ENCODE peak calls at places on chromosomes 11 and 22, in ten cellular contexts. One of them, this sample, is unnamed.

GRCh38 chr11:85694385-85694980 is 8.5 kb upstream of the CCDC89 start:
- DNase-seq in colonic mucosa: no peak
- DNase-seq in A549: peak
- DNase-seq in endothelial cell of umbilical vein: peak
- DNase-seq in left ventricle myocardium inferior: no peak
- DNase-seq in PC-9: no peak
- DNase-seq in Peyer's patch: no peak
- DNase-seq in IMR-90: peak
- DNase-seq in psoas muscle: no peak
- DNase-seq in esophagus squamous epithelium: no peak
- DNase-seq in this sample: peak

GRCh38 chr11:101523193-101523592 is 60.6 kb downstream of the TRPC6 start:
- DNase-seq in endothelial cell of umbilical vein: no peak
- DNase-seq in Peyer's patch: no peak
- DNase-seq in esophagus squamous epithelium: no peak
- DNase-seq in PC-9: no peak
- DNase-seq in left ventricle myocardium inferior: no peak
- DNase-seq in psoas muscle: no peak
- DNase-seq in A549: no peak
- DNase-seq in colonic mucosa: no peak
- DNase-seq in IMR-90: no peak
- DNase-seq in this sample: no peak

GRCh38 chr11:126991596-126991995 is 9.0 kb downstream of the KIRREL3 start:
- DNase-seq in IMR-90: peak
- DNase-seq in A549: peak
- DNase-seq in Peyer's patch: no peak
- DNase-seq in colonic mucosa: no peak
- DNase-seq in esophagus squamous epithelium: no peak
- DNase-seq in endothelial cell of umbilical vein: no peak
- DNase-seq in psoas muscle: no peak
- DNase-seq in left ventricle myocardium inferior: no peak
- DNase-seq in PC-9: no peak
- DNase-seq in this sample: no peak

GRCh38 chr11:96621161-96621560 is 231.3 kb downstream of the JRKL start:
- DNase-seq in endothelial cell of umbilical vein: no peak
- DNase-seq in Peyer's patch: no peak
- DNase-seq in left ventricle myocardium inferior: no peak
- DNase-seq in psoas muscle: no peak
- DNase-seq in colonic mucosa: no peak
- DNase-seq in IMR-90: no peak
- DNase-seq in A549: no peak
- DNase-seq in esophagus squamous epithelium: no peak
- DNase-seq in PC-9: no peak
- DNase-seq in this sample: no peak

GRCh38 chr11:69919659-69920499 is 100.7 kb upstream of the FGF3 start:
- DNase-seq in colonic mucosa: no peak
- DNase-seq in IMR-90: no peak
- DNase-seq in Peyer's patch: peak
- DNase-seq in psoas muscle: no peak
- DNase-seq in PC-9: no peak
- DNase-seq in esophagus squamous epithelium: no peak
- DNase-seq in left ventricle myocardium inferior: no peak
- DNase-seq in endothelial cell of umbilical vein: no peak
- DNase-seq in A549: no peak
- DNase-seq in this sample: no peak

GRCh38 chr22:44179196-44179988 is 1.3 kb upstream of the PARVG start:
- DNase-seq in psoas muscle: no peak
- DNase-seq in colonic mucosa: no peak
- DNase-seq in endothelial cell of umbilical vein: no peak
- DNase-seq in IMR-90: no peak
- DNase-seq in esophagus squamous epithelium: no peak
- DNase-seq in PC-9: no peak
- DNase-seq in left ventricle myocardium inferior: no peak
- DNase-seq in Peyer's patch: no peak
- DNase-seq in A549: no peak
- DNase-seq in this sample: no peak

GRCh38 chr11:68128682-68129327 is 7.6 kb upstream of the CHKA start:
- DNase-seq in PC-9: peak
- DNase-seq in colonic mucosa: no peak
- DNase-seq in psoas muscle: peak
- DNase-seq in endothelial cell of umbilical vein: peak
- DNase-seq in Peyer's patch: peak
- DNase-seq in left ventricle myocardium inferior: peak
- DNase-seq in A549: no peak
- DNase-seq in esophagus squamous epithelium: no peak
- DNase-seq in IMR-90: peak
- DNase-seq in this sample: peak

GRCh38 chr11:3341298-3341697 is 37.6 kb downstream of the ZNF195 start:
- DNase-seq in IMR-90: no peak
- DNase-seq in A549: no peak
- DNase-seq in PC-9: no peak
- DNase-seq in esophagus squamous epithelium: no peak
- DNase-seq in Peyer's patch: peak
- DNase-seq in left ventricle myocardium inferior: peak
- DNase-seq in colonic mucosa: peak
- DNase-seq in endothelial cell of umbilical vein: peak
- DNase-seq in psoas muscle: peak
- DNase-seq in this sample: peak

GRCh38 chr11:88318017-88318416 is 19.5 kb downstream of the CTSC start:
- DNase-seq in psoas muscle: no peak
- DNase-seq in left ventricle myocardium inferior: no peak
- DNase-seq in esophagus squamous epithelium: no peak
- DNase-seq in endothelial cell of umbilical vein: no peak
- DNase-seq in A549: no peak
- DNase-seq in PC-9: no peak
- DNase-seq in IMR-90: no peak
- DNase-seq in colonic mucosa: no peak
- DNase-seq in Peyer's patch: no peak
- DNase-seq in this sample: no peak

GRCh38 chr11:125429174-125429707 is 66.8 kb downstream of the FEZ1 start:
- DNase-seq in PC-9: peak
- DNase-seq in left ventricle myocardium inferior: peak
- DNase-seq in esophagus squamous epithelium: no peak
- DNase-seq in endothelial cell of umbilical vein: peak
- DNase-seq in Peyer's patch: peak
- DNase-seq in colonic mucosa: peak
- DNase-seq in psoas muscle: peak
- DNase-seq in A549: peak
- DNase-seq in IMR-90: peak
- DNase-seq in this sample: peak

GRCh38 chr11:100515087-100515486 is 172.0 kb upstream of the ARHGAP42 start:
- DNase-seq in colonic mucosa: no peak
- DNase-seq in left ventricle myocardium inferior: no peak
- DNase-seq in esophagus squamous epithelium: no peak
- DNase-seq in Peyer's patch: no peak
- DNase-seq in endothelial cell of umbilical vein: no peak
- DNase-seq in A549: peak
- DNase-seq in psoas muscle: no peak
- DNase-seq in PC-9: peak
- DNase-seq in IMR-90: peak
- DNase-seq in this sample: no peak

GRCh38 chr11:72037554-72038311 is 39.0 kb downstream of the IL18BP start:
- DNase-seq in left ventricle myocardium inferior: peak
- DNase-seq in A549: no peak
- DNase-seq in colonic mucosa: no peak
- DNase-seq in Peyer's patch: no peak
- DNase-seq in PC-9: no peak
- DNase-seq in psoas muscle: peak
- DNase-seq in IMR-90: no peak
- DNase-seq in esophagus squamous epithelium: no peak
- DNase-seq in endothelial cell of umbilical vein: no peak
- DNase-seq in this sample: no peak

GRCh38 chr11:62444271-62444833 is 25.5 kb downstream of the SCGB1A1 start:
- DNase-seq in A549: no peak
- DNase-seq in psoas muscle: peak
- DNase-seq in PC-9: no peak
- DNase-seq in Peyer's patch: peak
- DNase-seq in endothelial cell of umbilical vein: peak
- DNase-seq in colonic mucosa: peak
- DNase-seq in esophagus squamous epithelium: no peak
- DNase-seq in left ventricle myocardium inferior: peak
- DNase-seq in IMR-90: peak
- DNase-seq in this sample: peak

GRCh38 chr11:69351460-69351859 is 57.5 kb downstream of the MYEOV start:
- DNase-seq in left ventricle myocardium inferior: no peak
- DNase-seq in colonic mucosa: no peak
- DNase-seq in Peyer's patch: no peak
- DNase-seq in A549: no peak
- DNase-seq in endothelial cell of umbilical vein: peak
- DNase-seq in esophagus squamous epithelium: no peak
- DNase-seq in IMR-90: peak
- DNase-seq in PC-9: no peak
- DNase-seq in psoas muscle: no peak
- DNase-seq in this sample: peak

GRCh38 chr11:125626381-125626950 is 1.5 kb downstream of the CHEK1 start:
- DNase-seq in left ventricle myocardium inferior: no peak
- DNase-seq in endothelial cell of umbilical vein: peak
- DNase-seq in PC-9: no peak
- DNase-seq in colonic mucosa: no peak
- DNase-seq in esophagus squamous epithelium: no peak
- DNase-seq in psoas muscle: no peak
- DNase-seq in A549: no peak
- DNase-seq in Peyer's patch: peak
- DNase-seq in IMR-90: peak
- DNase-seq in this sample: peak

GRCh38 chr11:129313588-129314288 is 61.9 kb upstream of the BARX2 start:
- DNase-seq in endothelial cell of umbilical vein: no peak
- DNase-seq in IMR-90: peak
- DNase-seq in esophagus squamous epithelium: no peak
- DNase-seq in colonic mucosa: no peak
- DNase-seq in left ventricle myocardium inferior: no peak
- DNase-seq in psoas muscle: no peak
- DNase-seq in Peyer's patch: no peak
- DNase-seq in A549: no peak
- DNase-seq in PC-9: no peak
- DNase-seq in this sample: peak

GRCh38 chr22:28759861-28760560 is 12.5 kb upstream of the CCDC117 start:
- DNase-seq in esophagus squamous epithelium: no peak
- DNase-seq in colonic mucosa: no peak
- DNase-seq in endothelial cell of umbilical vein: no peak
- DNase-seq in A549: peak
- DNase-seq in Peyer's patch: no peak
- DNase-seq in left ventricle myocardium inferior: no peak
- DNase-seq in IMR-90: peak
- DNase-seq in psoas muscle: no peak
- DNase-seq in PC-9: no peak
- DNase-seq in this sample: no peak

GRCh38 chr22:46845281-46846153 is 83.1 kb downstream of the TBC1D22A start:
- DNase-seq in Peyer's patch: peak
- DNase-seq in colonic mucosa: no peak
- DNase-seq in psoas muscle: no peak
- DNase-seq in left ventricle myocardium inferior: no peak
- DNase-seq in A549: peak
- DNase-seq in esophagus squamous epithelium: no peak
- DNase-seq in IMR-90: peak
- DNase-seq in endothelial cell of umbilical vein: peak
- DNase-seq in PC-9: no peak
- DNase-seq in this sample: peak
- TF ChIP-seq CTCF in Peyer's patch: peak
- TF ChIP-seq CTCF in colonic mucosa: no peak
- TF ChIP-seq CTCF in psoas muscle: peak
- TF ChIP-seq CTCF in left ventricle myocardium inferior: peak
- TF ChIP-seq CTCF in A549: peak
- TF ChIP-seq CTCF in esophagus squamous epithelium: no peak
- TF ChIP-seq CTCF in IMR-90: peak
- TF ChIP-seq CTCF in endothelial cell of umbilical vein: peak
- TF ChIP-seq CTCF in PC-9: peak
- TF ChIP-seq CTCF in this sample: peak

GRCh38 chr11:44319552-44320288 is 9.8 kb upstream of the ALX4 start:
- DNase-seq in left ventricle myocardium inferior: no peak
- DNase-seq in esophagus squamous epithelium: no peak
- DNase-seq in IMR-90: no peak
- DNase-seq in PC-9: no peak
- DNase-seq in endothelial cell of umbilical vein: no peak
- DNase-seq in psoas muscle: no peak
- DNase-seq in Peyer's patch: no peak
- DNase-seq in A549: no peak
- DNase-seq in colonic mucosa: no peak
- DNase-seq in this sample: no peak
- H3K4me3 ChIP-seq in left ventricle myocardium inferior: peak
- H3K4me3 ChIP-seq in esophagus squamous epithelium: no peak
- H3K4me3 ChIP-seq in IMR-90: no peak
- H3K4me3 ChIP-seq in PC-9: no peak
- H3K4me3 ChIP-seq in endothelial cell of umbilical vein: no peak
- H3K4me3 ChIP-seq in psoas muscle: peak
- H3K4me3 ChIP-seq in Peyer's patch: no peak
- H3K4me3 ChIP-seq in A549: no peak
- H3K4me3 ChIP-seq in colonic mucosa: no peak
- H3K4me3 ChIP-seq in this sample: no peak

GRCh38 chr22:36858966-36859365 is 1.8 kb upstream of the NCF4 start:
- DNase-seq in left ventricle myocardium inferior: no peak
- DNase-seq in PC-9: no peak
- DNase-seq in Peyer's patch: no peak
- DNase-seq in endothelial cell of umbilical vein: no peak
- DNase-seq in IMR-90: no peak
- DNase-seq in psoas muscle: no peak
- DNase-seq in colonic mucosa: no peak
- DNase-seq in esophagus squamous epithelium: no peak
- DNase-seq in A549: no peak
- DNase-seq in this sample: no peak

GRCh38 chr22:36858156-36858555 is 2.6 kb upstream of the NCF4 start:
- DNase-seq in esophagus squamous epithelium: no peak
- DNase-seq in A549: no peak
- DNase-seq in colonic mucosa: no peak
- DNase-seq in endothelial cell of umbilical vein: no peak
- DNase-seq in IMR-90: no peak
- DNase-seq in left ventricle myocardium inferior: no peak
- DNase-seq in psoas muscle: no peak
- DNase-seq in Peyer's patch: no peak
- DNase-seq in PC-9: no peak
- DNase-seq in this sample: no peak

GRCh38 chr22:36860438-36860820 is 377 bp upstream of the NCF4 start:
- DNase-seq in left ventricle myocardium inferior: no peak
- DNase-seq in Peyer's patch: no peak
- DNase-seq in PC-9: no peak
- DNase-seq in colonic mucosa: no peak
- DNase-seq in A549: no peak
- DNase-seq in endothelial cell of umbilical vein: no peak
- DNase-seq in psoas muscle: no peak
- DNase-seq in esophagus squamous epithelium: no peak
- DNase-seq in IMR-90: no peak
- DNase-seq in this sample: no peak

GRCh38 chr22:36860821-36861659 is at the start of gene NCF4:
- DNase-seq in endothelial cell of umbilical vein: no peak
- DNase-seq in esophagus squamous epithelium: peak
- DNase-seq in Peyer's patch: peak
- DNase-seq in left ventricle myocardium inferior: peak
- DNase-seq in A549: no peak
- DNase-seq in psoas muscle: peak
- DNase-seq in PC-9: peak
- DNase-seq in colonic mucosa: peak
- DNase-seq in IMR-90: no peak
- DNase-seq in this sample: no peak

GRCh38 chr22:36860017-36860416 is 789 bp upstream of the NCF4 start:
- DNase-seq in psoas muscle: no peak
- DNase-seq in endothelial cell of umbilical vein: no peak
- DNase-seq in PC-9: no peak
- DNase-seq in A549: no peak
- DNase-seq in IMR-90: no peak
- DNase-seq in left ventricle myocardium inferior: no peak
- DNase-seq in Peyer's patch: no peak
- DNase-seq in colonic mucosa: no peak
- DNase-seq in esophagus squamous epithelium: no peak
- DNase-seq in this sample: no peak
- TF ChIP-seq CTCF in psoas muscle: no peak
- TF ChIP-seq CTCF in endothelial cell of umbilical vein: no peak
- TF ChIP-seq CTCF in PC-9: no peak
- TF ChIP-seq CTCF in A549: no peak
- TF ChIP-seq CTCF in IMR-90: no peak
- TF ChIP-seq CTCF in left ventricle myocardium inferior: no peak
- TF ChIP-seq CTCF in Peyer's patch: no peak
- TF ChIP-seq CTCF in colonic mucosa: no peak
- TF ChIP-seq CTCF in esophagus squamous epithelium: no peak
- TF ChIP-seq CTCF in this sample: peak

GRCh38 chr11:64637346-64638016 is 46.5 kb downstream of the SLC22A12 start:
- DNase-seq in esophagus squamous epithelium: no peak
- DNase-seq in A549: no peak
- DNase-seq in IMR-90: no peak
- DNase-seq in endothelial cell of umbilical vein: no peak
- DNase-seq in colonic mucosa: no peak
- DNase-seq in psoas muscle: no peak
- DNase-seq in Peyer's patch: no peak
- DNase-seq in left ventricle myocardium inferior: no peak
- DNase-seq in PC-9: no peak
- DNase-seq in this sample: no peak
- H3K4me3 ChIP-seq in esophagus squamous epithelium: no peak
- H3K4me3 ChIP-seq in A549: no peak
- H3K4me3 ChIP-seq in IMR-90: no peak
- H3K4me3 ChIP-seq in endothelial cell of umbilical vein: no peak
- H3K4me3 ChIP-seq in colonic mucosa: peak
- H3K4me3 ChIP-seq in psoas muscle: no peak
- H3K4me3 ChIP-seq in Peyer's patch: peak
- H3K4me3 ChIP-seq in left ventricle myocardium inferior: peak
- H3K4me3 ChIP-seq in PC-9: no peak
- H3K4me3 ChIP-seq in this sample: no peak

This sample was measured in AG10803.